ENCODE peak calls at places on chromosomes 3 and 15, in four cellular contexts. One of them, this sample, is unnamed.

GRCh38 chr3:178669758-178670157 is 133.5 kb downstream of the KCNMB2 start:
- DNase-seq in NCI-H446: no peak
- DNase-seq in progenitor cell of endocrine pancreas: no peak
- DNase-seq in activated CD4-positive, CD25-positive, alpha-beta regulatory T cell: no peak
- DNase-seq in this sample: no peak

GRCh38 chr3:68893600-68894239 is 38.6 kb downstream of the TAFA4 start:
- DNase-seq in NCI-H446: peak; percentile 50
- DNase-seq in progenitor cell of endocrine pancreas: no peak
- DNase-seq in activated CD4-positive, CD25-positive, alpha-beta regulatory T cell: no peak
- DNase-seq in this sample: no peak

GRCh38 chr3:66492672-66493071 is 8.2 kb downstream of the LRIG1 start:
- DNase-seq in NCI-H446: no peak
- DNase-seq in progenitor cell of endocrine pancreas: no peak
- DNase-seq in activated CD4-positive, CD25-positive, alpha-beta regulatory T cell: no peak
- DNase-seq in this sample: no peak

GRCh38 chr15:58985443-58985842 is 2.0 kb upstream of the RNF111 start:
- DNase-seq in NCI-H446: no peak
- DNase-seq in progenitor cell of endocrine pancreas: no peak
- DNase-seq in activated CD4-positive, CD25-positive, alpha-beta regulatory T cell: no peak
- DNase-seq in this sample: no peak

GRCh38 chr3:141452045-141452444 is 34.8 kb upstream of the RASA2 start:
- DNase-seq in NCI-H446: peak; percentile 20
- DNase-seq in progenitor cell of endocrine pancreas: no peak
- DNase-seq in activated CD4-positive, CD25-positive, alpha-beta regulatory T cell: peak; percentile 5
- DNase-seq in this sample: no peak

GRCh38 chr3:126468028-126468891 is 7.4 kb downstream of the ZXDC start:
- DNase-seq in NCI-H446: no peak
- DNase-seq in progenitor cell of endocrine pancreas: no peak
- DNase-seq in activated CD4-positive, CD25-positive, alpha-beta regulatory T cell: no peak
- DNase-seq in this sample: no peak

GRCh38 chr3:67790043-67790442 is 135.6 kb upstream of the SUCLG2 start:
- DNase-seq in NCI-H446: peak; percentile 28
- DNase-seq in progenitor cell of endocrine pancreas: no peak
- DNase-seq in activated CD4-positive, CD25-positive, alpha-beta regulatory T cell: peak; percentile 19
- DNase-seq in this sample: peak; percentile 11

GRCh38 chr3:128222771-128223386 is 69.6 kb downstream of the EEFSEC start:
- DNase-seq in NCI-H446: no peak
- DNase-seq in progenitor cell of endocrine pancreas: no peak
- DNase-seq in activated CD4-positive, CD25-positive, alpha-beta regulatory T cell: no peak
- DNase-seq in this sample: no peak

GRCh38 chr15:92810418-92811138 is 89.5 kb upstream of the CHD2 start:
- DNase-seq in NCI-H446: peak; percentile 73
- DNase-seq in progenitor cell of endocrine pancreas: no peak
- DNase-seq in activated CD4-positive, CD25-positive, alpha-beta regulatory T cell: no peak
- DNase-seq in this sample: no peak

GRCh38 chr3:4335840-4336579 is 32.8 kb downstream of the SETMAR start:
- DNase-seq in NCI-H446: peak; percentile 18
- DNase-seq in progenitor cell of endocrine pancreas: no peak
- DNase-seq in activated CD4-positive, CD25-positive, alpha-beta regulatory T cell: no peak
- DNase-seq in this sample: no peak

GRCh38 chr15:66708389-66708788 is 6.4 kb downstream of the SMAD6 start:
- DNase-seq in NCI-H446: no peak
- DNase-seq in progenitor cell of endocrine pancreas: no peak
- DNase-seq in activated CD4-positive, CD25-positive, alpha-beta regulatory T cell: no peak
- DNase-seq in this sample: no peak

GRCh38 chr3:172323894-172324590 is 124.2 kb downstream of the GHSR start:
- DNase-seq in NCI-H446: no peak
- DNase-seq in progenitor cell of endocrine pancreas: no peak
- DNase-seq in activated CD4-positive, CD25-positive, alpha-beta regulatory T cell: no peak
- DNase-seq in this sample: no peak

GRCh38 chr3:38556640-38557358 is 60.7 kb downstream of the EXOG start:
- DNase-seq in NCI-H446: no peak
- DNase-seq in progenitor cell of endocrine pancreas: no peak
- DNase-seq in activated CD4-positive, CD25-positive, alpha-beta regulatory T cell: no peak
- DNase-seq in this sample: no peak

GRCh38 chr15:98077186-98077585 is 116.7 kb downstream of the ARRDC4 start:
- DNase-seq in NCI-H446: no peak
- DNase-seq in progenitor cell of endocrine pancreas: no peak
- DNase-seq in activated CD4-positive, CD25-positive, alpha-beta regulatory T cell: no peak
- DNase-seq in this sample: no peak

GRCh38 chr3:144363856-144364255 is 392.2 kb downstream of the DIPK2A start:
- DNase-seq in NCI-H446: no peak
- DNase-seq in progenitor cell of endocrine pancreas: no peak
- DNase-seq in activated CD4-positive, CD25-positive, alpha-beta regulatory T cell: no peak
- DNase-seq in this sample: no peak

GRCh38 chr3:40336511-40337135 is 27.1 kb downstream of the EIF1B start:
- DNase-seq in NCI-H446: no peak
- DNase-seq in progenitor cell of endocrine pancreas: no peak
- DNase-seq in activated CD4-positive, CD25-positive, alpha-beta regulatory T cell: no peak
- DNase-seq in this sample: no peak

GRCh38 chr3:59235221-59236012 is 185.6 kb upstream of the CFAP20DC start:
- DNase-seq in NCI-H446: peak; percentile 58
- DNase-seq in progenitor cell of endocrine pancreas: no peak
- DNase-seq in activated CD4-positive, CD25-positive, alpha-beta regulatory T cell: no peak
- DNase-seq in this sample: no peak

GRCh38 chr15:100809151-100809550 is 70.5 kb upstream of the ALDH1A3 start:
- DNase-seq in NCI-H446: no peak
- DNase-seq in progenitor cell of endocrine pancreas: no peak
- DNase-seq in activated CD4-positive, CD25-positive, alpha-beta regulatory T cell: no peak
- DNase-seq in this sample: no peak

GRCh38 chr15:64096486-64097431 is 977 bp downstream of the SNX1 start:
- DNase-seq in NCI-H446: peak; percentile 3
- DNase-seq in progenitor cell of endocrine pancreas: no peak
- DNase-seq in activated CD4-positive, CD25-positive, alpha-beta regulatory T cell: no peak
- DNase-seq in this sample: no peak

GRCh38 chr3:182970811-182971418 is 9.4 kb downstream of the DCUN1D1 start:
- DNase-seq in NCI-H446: no peak
- DNase-seq in progenitor cell of endocrine pancreas: no peak
- DNase-seq in activated CD4-positive, CD25-positive, alpha-beta regulatory T cell: no peak
- DNase-seq in this sample: no peak

GRCh38 chr3:139052802-139053600 is 8.3 kb upstream of the PRR23C start:
- DNase-seq in NCI-H446: no peak
- DNase-seq in progenitor cell of endocrine pancreas: no peak
- DNase-seq in activated CD4-positive, CD25-positive, alpha-beta regulatory T cell: no peak
- DNase-seq in this sample: no peak

GRCh38 chr3:187958432-187959003 is 195.4 kb upstream of the LPP start:
- DNase-seq in NCI-H446: no peak
- DNase-seq in progenitor cell of endocrine pancreas: no peak
- DNase-seq in activated CD4-positive, CD25-positive, alpha-beta regulatory T cell: peak; percentile 34
- DNase-seq in this sample: no peak

GRCh38 chr3:113602256-113602655 is 69.9 kb downstream of the SIDT1 start:
- DNase-seq in NCI-H446: no peak
- DNase-seq in progenitor cell of endocrine pancreas: no peak
- DNase-seq in activated CD4-positive, CD25-positive, alpha-beta regulatory T cell: no peak
- DNase-seq in this sample: no peak

GRCh38 chr15:70597056-70597603 is 166.2 kb downstream of the UACA start:
- DNase-seq in NCI-H446: no peak
- DNase-seq in progenitor cell of endocrine pancreas: no peak
- DNase-seq in activated CD4-positive, CD25-positive, alpha-beta regulatory T cell: no peak
- DNase-seq in this sample: no peak

GRCh38 chr3:150083653-150084037 is 113.0 kb upstream of the PFN2 start:
- DNase-seq in NCI-H446: peak; percentile 96
- DNase-seq in progenitor cell of endocrine pancreas: no peak
- DNase-seq in activated CD4-positive, CD25-positive, alpha-beta regulatory T cell: no peak
- DNase-seq in this sample: no peak

GRCh38 chr3:143442761-143443477 is 323.3 kb downstream of the CHST2 start:
- DNase-seq in NCI-H446: no peak
- DNase-seq in progenitor cell of endocrine pancreas: no peak
- DNase-seq in activated CD4-positive, CD25-positive, alpha-beta regulatory T cell: no peak
- DNase-seq in this sample: no peak

This sample was measured in D721Med.